ENCODE peak calls at places on chromosomes 5 and 9, in four cellular contexts. T, R, K and U are unnamed samples.

GRCh38 chr5:127754259-127754658 is 51.1 kb downstream of the CCDC192 start:
- DNase-seq in T (no peak), R (no peak), K (no peak), U (no peak)

GRCh38 chr9:36191290-36191645 is 547 bp downstream of the CLTA start:
- DNase-seq in T (no peak), K (no peak), R (no peak), U (no peak)

GRCh38 chr5:67393211-67393610 is 196.6 kb upstream of the CD180 start:
- DNase-seq in R (no peak), K (no peak), T (no peak), U (no peak)

GRCh38 chr5:102823441-102823874 is 68.4 kb downstream of the PAM start:
- DNase-seq in T (no peak), K (no peak), R (no peak), U (no peak)

GRCh38 chr5:38591450-38591849 is 35.0 kb upstream of the LIFR start:
- DNase-seq in K (no peak), R (no peak), T (no peak), U (no peak)

GRCh38 chr9:911003-911402 is 65.5 kb upstream of the DMRT3 start:
- DNase-seq in T (no peak), R (peak), K (no peak), U (no peak)

GRCh38 chr5:79436224-79436623 is 77.7 kb downstream of the HOMER1 start:
- DNase-seq in K (no peak), R (no peak), T (no peak), U (no peak)

GRCh38 chr9:127112056-127112455 is 10.4 kb downstream of the ANGPTL2 start:
- DNase-seq in K (peak), R (peak), T (no peak), U (peak)

GRCh38 chr9:2979893-2980292 is 136.0 kb upstream of the PUM3 start:
- DNase-seq in T (no peak), R (no peak), K (no peak), U (no peak)

GRCh38 chr5:73268826-73269225 is 95.8 kb downstream of the TMEM174 start:
- DNase-seq in K (no peak), T (no peak), R (no peak), U (no peak)

GRCh38 chr5:111415053-111415452 is 97.3 kb downstream of the STARD4 start:
- DNase-seq in T (no peak), K (no peak), R (no peak), U (no peak)

GRCh38 chr9:33517373-33517772 is 6.7 kb upstream of the ANKRD18B start:
- DNase-seq in R (no peak), T (no peak), K (no peak), U (peak)

GRCh38 chr5:58499951-58500350 is 8.7 kb downstream of the GAPT start:
- DNase-seq in K (no peak), R (no peak), T (no peak), U (no peak)

GRCh38 chr5:93990504-93991085 is 249.2 kb upstream of the POU5F2 start:
- DNase-seq in R (no peak), K (no peak), T (no peak), U (peak)

GRCh38 chr5:112685929-112686328 is 51.8 kb upstream of the APC start:
- DNase-seq in R (no peak), T (no peak), K (no peak), U (no peak)

GRCh38 chr5:179115845-179116524 is 55.8 kb downstream of the ZNF354C start:
- DNase-seq in T (no peak), K (no peak), R (no peak), U (no peak)

GRCh38 chr5:170151105-170151831 is 45.6 kb downstream of the FOXI1 start:
- DNase-seq in R (peak), T (no peak), K (peak), U (no peak)

GRCh38 chr5:13251623-13252367 is 692.7 kb downstream of the DNAH5 start:
- DNase-seq in T (no peak), K (no peak), R (no peak), U (no peak)

GRCh38 chr5:161889971-161890370 is 42.1 kb downstream of the GABRA1 start:
- DNase-seq in T (no peak), K (peak), R (no peak), U (no peak)

GRCh38 chr5:69467442-69468225 is 25.0 kb upstream of the OCLN start:
- DNase-seq in T (peak), K (no peak), R (no peak), U (no peak)

GRCh38 chr5:34749431-34749872 is 89.5 kb upstream of the TTC23L start:
- DNase-seq in T (no peak), K (no peak), R (no peak), U (no peak)

GRCh38 chr5:11797132-11797531 is 107.1 kb downstream of the CTNND2 start:
- DNase-seq in K (no peak), R (no peak), T (no peak), U (no peak)

GRCh38 chr9:135186248-135187164 is 99.0 kb downstream of the OLFM1 start:
- DNase-seq in R (no peak), K (no peak), T (no peak), U (no peak)

GRCh38 chr5:145999208-145999607 is 62.8 kb downstream of the SH3RF2 start:
- DNase-seq in R (no peak), T (no peak), K (no peak), U (no peak)

GRCh38 chr5:73488806-73489205 is 9.4 kb upstream of the BTF3 start:
- DNase-seq in T (no peak), K (no peak), R (no peak), U (no peak)

GRCh38 chr5:174325961-174326360 is 280.5 kb downstream of the NSG2 start:
- DNase-seq in K (no peak), R (no peak), T (no peak), U (no peak)

GRCh38 chr9:71755869-71756268 is 12.4 kb downstream of the CEMIP2 start:
- DNase-seq in R (no peak), K (no peak), T (no peak), U (no peak)

GRCh38 chr5:91499943-91500531 is 116.9 kb upstream of the ARRDC3 start:
- DNase-seq in K (peak), T (no peak), R (no peak), U (peak)

GRCh38 chr9:93186151-93186715 is 2.3 kb downstream of the WNK2 start:
- DNase-seq in K (no peak), T (no peak), R (no peak), U (no peak)
- TF ChIP-seq SUZ12 in K (no peak), T (no peak), R (no peak), U (no peak)

GRCh38 chr9:14372437-14373318 is 58.7 kb upstream of the NFIB start:
- DNase-seq in K (peak), R (peak), T (no peak), U (no peak)
- TF ChIP-seq SUZ12 in K (no peak), R (no peak), T (no peak), U (no peak)

GRCh38 chr5:55146080-55146479 is 13.9 kb upstream of the GPX8 start:
- DNase-seq in T (no peak), K (no peak), R (no peak), U (no peak)
- TF ChIP-seq SUZ12 in T (no peak), K (no peak), R (no peak), U (no peak)

GRCh38 chr9:137757613-137758029 is 120.0 kb upstream of the CACNA1B start:
- DNase-seq in T (peak), K (no peak), R (no peak), U (no peak)
- TF ChIP-seq SUZ12 in T (no peak), K (no peak), R (no peak), U (no peak)

DNA sequence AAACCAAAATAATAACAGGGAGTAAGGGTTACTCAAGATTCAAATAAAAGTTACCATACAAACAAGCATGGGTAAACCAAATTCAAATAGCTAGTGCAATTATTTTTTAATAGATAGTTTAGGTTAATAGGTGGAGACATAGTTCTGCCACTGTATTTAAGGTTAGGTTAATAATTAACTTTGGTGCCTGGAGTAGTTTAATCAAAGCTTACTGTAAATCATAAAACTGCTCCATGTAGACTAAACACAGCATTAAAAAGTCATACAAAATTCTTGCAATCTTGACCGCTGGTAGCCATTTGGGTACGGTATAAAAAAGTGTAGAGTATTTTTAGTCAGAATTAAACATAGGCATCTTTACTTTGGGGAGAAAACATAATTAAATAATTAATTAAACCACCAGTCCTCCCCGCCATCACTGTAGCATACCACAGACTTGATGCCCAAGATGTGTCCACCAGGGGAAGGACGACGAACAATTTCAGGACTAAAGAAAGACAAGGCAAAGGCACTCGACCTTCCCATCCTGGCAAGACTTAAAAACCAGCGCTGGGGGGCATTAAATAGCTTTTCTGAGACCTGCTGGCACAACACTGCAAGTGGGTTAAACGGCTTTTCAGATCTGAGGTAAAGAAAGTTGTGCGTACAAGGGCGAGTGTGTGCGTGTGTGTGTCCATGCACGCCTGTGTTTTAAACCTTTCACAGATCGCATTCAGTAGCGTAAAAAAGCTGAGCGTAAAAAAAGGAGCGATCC is 2.9 kb downstream of the SEMA6A start:
- DNase-seq in K (no peak), T (no peak), R (no peak), U (peak)
- TF ChIP-seq SUZ12 in K (no peak), T (no peak), R (no peak), U (no peak)

DNA sequence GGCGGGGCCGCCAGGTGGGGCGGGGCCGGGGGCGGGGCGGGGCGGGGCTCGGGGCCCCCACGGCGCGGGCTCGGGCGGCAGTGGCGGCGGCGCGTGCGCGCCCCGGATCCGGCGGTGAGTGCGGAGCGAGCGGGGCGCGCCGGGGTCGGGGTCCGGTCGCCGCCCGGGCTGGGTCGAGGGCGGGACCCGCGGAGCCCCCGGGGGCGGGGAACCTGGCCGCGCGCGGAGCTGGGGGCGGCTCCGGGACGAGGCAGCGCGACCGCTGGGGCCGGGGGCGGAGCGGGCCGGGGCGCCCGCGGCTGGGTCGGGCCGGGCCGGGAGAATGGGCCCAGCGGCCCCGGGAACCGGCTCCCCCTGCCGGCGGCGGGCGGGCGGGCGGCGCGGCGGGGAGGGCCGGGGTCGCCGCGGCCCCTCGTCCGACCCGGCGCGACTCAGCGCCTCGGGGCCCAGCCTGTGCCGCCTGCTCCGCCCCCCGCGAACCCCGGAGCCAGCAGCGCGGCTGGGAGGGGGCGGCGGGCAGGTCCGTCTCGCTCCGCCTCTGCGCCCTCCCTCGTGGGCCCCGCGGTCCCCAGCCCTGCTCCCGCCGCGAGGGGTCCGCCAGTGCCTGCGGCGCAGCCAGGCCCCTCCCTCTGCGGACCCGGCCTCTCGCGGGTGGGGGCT is 3.1 kb downstream of the EGFL7 start:
- DNase-seq in K (no peak), R (no peak), T (no peak), U (peak)
- TF ChIP-seq SUZ12 in K (no peak), R (no peak), T (peak), U (no peak)

GRCh38 chr5:83636141-83636540 is 84.5 kb downstream of the HAPLN1 start:
- DNase-seq in K (no peak), R (no peak), T (no peak), U (no peak)
- TF ChIP-seq SUZ12 in K (no peak), R (no peak), T (no peak), U (no peak)

GRCh38 chr9:89405832-89406231 is 87.5 kb downstream of the SECISBP2 start:
- DNase-seq in R (no peak), K (no peak), T (no peak), U (no peak)
- TF ChIP-seq SUZ12 in R (no peak), K (no peak), T (no peak), U (no peak)

GRCh38 chr9:115393976-115394775 is 276.2 kb upstream of the TNC start:
- DNase-seq in R (no peak), T (no peak), K (no peak), U (no peak)
- TF ChIP-seq SUZ12 in R (no peak), T (no peak), K (no peak), U (no peak)

GRCh38 chr5:177428574-177429217 is 2.2 kb downstream of the GRK6 start:
- DNase-seq in R (no peak), K (no peak), T (no peak), U (no peak)
- TF ChIP-seq SUZ12 in R (no peak), K (no peak), T (no peak), U (no peak)